ENCODE peak calls at places on chromosomes 1 and 21, in five cellular contexts. L is GM10248, W is fibroblast of the aortic adventitia, Y is KBM-7, Q is GOT3. F is an unnamed sample.

GRCh38 chr1:67298762-67299161 is 8.9 kb upstream of the IL12RB2 start:
- DNase-seq in L (no peak), Q (no peak), Y (no peak), W (no peak), F (no peak)

GRCh38 chr1:33383974-33384767 is 46.7 kb downstream of the PHC2 start:
- DNase-seq in Q (no peak), Y (no peak), W (peak), L (no peak), F (peak)

GRCh38 chr1:115355069-115355468 is 17.0 kb upstream of the NGF start:
- DNase-seq in W (no peak), L (no peak), Q (no peak), Y (no peak), F (no peak)

GRCh38 chr21:36075953-36076352 is 6.1 kb downstream of the CBR1 start:
- DNase-seq in Y (no peak), L (no peak), Q (no peak), W (no peak), F (no peak)

GRCh38 chr1:245153081-245153644 is 1.6 kb upstream of the KIF26B start:
- DNase-seq in L (peak), W (peak), Y (peak), Q (peak), F (no peak)

GRCh38 chr1:46527474-46528296 is 23.8 kb downstream of the KNCN start:
- DNase-seq in Q (peak), W (peak), L (peak), Y (peak), F (peak)

GRCh38 chr1:109783436-109783835 is 19.7 kb upstream of the EPS8L3 start:
- DNase-seq in Q (no peak), Y (no peak), L (no peak), W (peak), F (peak)

GRCh38 chr1:172824199-172824598 is 165.3 kb downstream of the FASLG start:
- DNase-seq in Y (no peak), W (peak), L (no peak), Q (no peak), F (no peak)

GRCh38 chr1:51752073-51752948 is 126.2 kb downstream of the NRDC start:
- DNase-seq in Y (no peak), Q (no peak), L (no peak), W (no peak), F (no peak)

GRCh38 chr1:64966158-64966963 is at the start of gene JAK1:
- DNase-seq in Y (peak), L (peak), W (peak), Q (peak), F (no peak)

GRCh38 chr1:67830928-67831596 is 2.2 kb downstream of the GNG12 start:
- DNase-seq in W (peak), L (no peak), Q (no peak), Y (peak), F (no peak)

GRCh38 chr1:6447818-6448748 is 17.9 kb downstream of the TNFRSF25 start:
- DNase-seq in Q (no peak), W (no peak), Y (no peak), L (no peak), F (no peak)